ENCODE peak calls at places on chromosomes 6 and 20, in six cellular contexts. E is HAP-1; M is uterus; R is CD4-positive, alpha-beta memory T cell; D is HT-29; S is occipital lobe. V is an unnamed sample.

GRCh38 chr6:53896237-53896636 is 101.4 kb downstream of the LRRC1 start:
- DNase-seq in E (no peak), M (no peak), R (no peak), D (no peak), S (no peak), V (no peak)

GRCh38 chr6:7003041-7003440 is 104.7 kb upstream of the RREB1 start:
- DNase-seq in E (no peak), M (no peak), R (no peak), D (no peak), S (no peak), V (no peak)

GRCh38 chr6:12354499-12354898 is 64.3 kb downstream of the EDN1 start:
- DNase-seq in E (no peak), M (no peak), R (no peak), D (no peak), S (no peak), V (no peak)

GRCh38 chr6:34664270-34664971 is 32.1 kb downstream of the ILRUN start:
- DNase-seq in E (no peak), M (no peak), R (no peak), D (no peak), S (no peak), V (no peak)

GRCh38 chr20:45583502-45583901 is 4.4 kb upstream of the WFDC8 start:
- DNase-seq in E (no peak), M (no peak), R (no peak), D (no peak), S (no peak), V (no peak)

GRCh38 chr6:30102701-30103629 is 9.9 kb downstream of the TRIM31 start:
- DNase-seq in E (peak), M (peak), R (peak), D (peak), S (peak), V (peak)

GRCh38 chr20:36170542-36171215 is 16.1 kb downstream of the EPB41L1 start:
- DNase-seq in E (no peak), M (no peak), R (no peak), D (no peak), S (no peak), V (no peak)

GRCh38 chr6:1230689-1231605 is 81.0 kb upstream of the FOXQ1 start:
- DNase-seq in E (no peak), M (no peak), R (no peak), D (no peak), S (no peak), V (no peak)

GRCh38 chr6:155985660-155986138 is 530.1 kb upstream of the NOX3 start:
- DNase-seq in E (no peak), M (peak), R (no peak), D (no peak), S (peak), V (no peak)